ENCODE peak calls at places on chromosomes 4 and X, in nine cellular contexts. One of them, this sample, is unnamed.

GRCh38 chrX:149830192-149830873 is 48.6 kb downstream of the MAGEA9 start:
- DNase-seq in CD8-positive, alpha-beta T cell: peak; percentile 42
- DNase-seq in SK-N-SH: no peak
- DNase-seq in heart left ventricle: no peak
- DNase-seq in psoas muscle: no peak
- DNase-seq in left ventricle myocardium inferior: no peak
- DNase-seq in cardiac muscle cell: peak; percentile 36
- DNase-seq in mammary epithelial cell: peak; percentile 42
- DNase-seq in uterus: no peak
- DNase-seq in this sample: no peak

GRCh38 chr4:111934294-111934693 is 211.0 kb upstream of the FAM241A start:
- DNase-seq in CD8-positive, alpha-beta T cell: no peak
- DNase-seq in SK-N-SH: no peak
- DNase-seq in heart left ventricle: no peak
- DNase-seq in psoas muscle: no peak
- DNase-seq in left ventricle myocardium inferior: no peak
- DNase-seq in cardiac muscle cell: no peak
- DNase-seq in mammary epithelial cell: peak; percentile 45
- DNase-seq in uterus: no peak
- DNase-seq in this sample: no peak

GRCh38 chrX:27679281-27679680 is 89.1 kb downstream of the DCAF8L2 start:
- DNase-seq in CD8-positive, alpha-beta T cell: no peak
- DNase-seq in SK-N-SH: no peak
- DNase-seq in heart left ventricle: no peak
- DNase-seq in psoas muscle: no peak
- DNase-seq in left ventricle myocardium inferior: no peak
- DNase-seq in cardiac muscle cell: peak; percentile 35
- DNase-seq in mammary epithelial cell: peak; percentile 36
- DNase-seq in uterus: no peak
- DNase-seq in this sample: no peak

GRCh38 chr4:113394730-113395530 is 345.5 kb downstream of the ANK2 start:
- DNase-seq in CD8-positive, alpha-beta T cell: no peak
- DNase-seq in SK-N-SH: peak; percentile 47
- DNase-seq in heart left ventricle: peak; percentile 64
- DNase-seq in psoas muscle: no peak
- DNase-seq in left ventricle myocardium inferior: no peak
- DNase-seq in cardiac muscle cell: peak; percentile 92
- DNase-seq in mammary epithelial cell: peak; percentile 78
- DNase-seq in uterus: peak; percentile 35
- DNase-seq in this sample: peak; percentile 54

GRCh38 chr4:4726051-4726450 is 133.4 kb upstream of the MSX1 start:
- DNase-seq in CD8-positive, alpha-beta T cell: no peak
- DNase-seq in SK-N-SH: no peak
- DNase-seq in heart left ventricle: no peak
- DNase-seq in psoas muscle: no peak
- DNase-seq in left ventricle myocardium inferior: no peak
- DNase-seq in cardiac muscle cell: no peak
- DNase-seq in mammary epithelial cell: no peak
- DNase-seq in uterus: no peak
- DNase-seq in this sample: no peak

GRCh38 chr4:84804126-84804525 is 162.4 kb downstream of the WDFY3 start:
- DNase-seq in CD8-positive, alpha-beta T cell: no peak
- DNase-seq in SK-N-SH: no peak
- DNase-seq in heart left ventricle: no peak
- DNase-seq in psoas muscle: no peak
- DNase-seq in left ventricle myocardium inferior: no peak
- DNase-seq in cardiac muscle cell: peak; percentile 66
- DNase-seq in mammary epithelial cell: no peak
- DNase-seq in uterus: no peak
- DNase-seq in this sample: no peak

GRCh38 chrX:153381684-153382532 is 19.2 kb downstream of the PNMA6E start:
- DNase-seq in CD8-positive, alpha-beta T cell: no peak
- DNase-seq in SK-N-SH: peak; percentile 84
- DNase-seq in heart left ventricle: no peak
- DNase-seq in psoas muscle: no peak
- DNase-seq in left ventricle myocardium inferior: no peak
- DNase-seq in cardiac muscle cell: peak; percentile 95
- DNase-seq in mammary epithelial cell: peak; percentile 9
- DNase-seq in uterus: peak; percentile 31
- DNase-seq in this sample: no peak

GRCh38 chr4:118836763-118837507 is 1.0 kb upstream of the SEC24D start:
- DNase-seq in CD8-positive, alpha-beta T cell: no peak
- DNase-seq in SK-N-SH: no peak
- DNase-seq in heart left ventricle: no peak
- DNase-seq in psoas muscle: no peak
- DNase-seq in left ventricle myocardium inferior: no peak
- DNase-seq in cardiac muscle cell: no peak
- DNase-seq in mammary epithelial cell: no peak
- DNase-seq in uterus: no peak
- DNase-seq in this sample: no peak

GRCh38 chr4:53558061-53558801 is 33.1 kb downstream of the LNX1 start:
- DNase-seq in CD8-positive, alpha-beta T cell: no peak
- DNase-seq in SK-N-SH: no peak
- DNase-seq in heart left ventricle: no peak
- DNase-seq in psoas muscle: no peak
- DNase-seq in left ventricle myocardium inferior: no peak
- DNase-seq in cardiac muscle cell: peak; percentile 68
- DNase-seq in mammary epithelial cell: peak; percentile 75
- DNase-seq in uterus: no peak
- DNase-seq in this sample: no peak

GRCh38 chrX:134013092-134013497 is 27.7 kb upstream of the GPC3 start:
- DNase-seq in CD8-positive, alpha-beta T cell: no peak
- DNase-seq in SK-N-SH: no peak
- DNase-seq in heart left ventricle: no peak
- DNase-seq in psoas muscle: no peak
- DNase-seq in left ventricle myocardium inferior: no peak
- DNase-seq in cardiac muscle cell: peak; percentile 70
- DNase-seq in mammary epithelial cell: peak; percentile 50
- DNase-seq in uterus: no peak
- DNase-seq in this sample: no peak

GRCh38 chr4:159069922-159070321 is 33.0 kb upstream of the RAPGEF2 start:
- DNase-seq in CD8-positive, alpha-beta T cell: no peak
- DNase-seq in SK-N-SH: no peak
- DNase-seq in heart left ventricle: no peak
- DNase-seq in psoas muscle: no peak
- DNase-seq in left ventricle myocardium inferior: no peak
- DNase-seq in cardiac muscle cell: no peak
- DNase-seq in mammary epithelial cell: peak; percentile 53
- DNase-seq in uterus: no peak
- DNase-seq in this sample: no peak

GRCh38 chr4:144564358-144564757 is 81.6 kb upstream of the HHIP start:
- DNase-seq in CD8-positive, alpha-beta T cell: no peak
- DNase-seq in SK-N-SH: no peak
- DNase-seq in heart left ventricle: no peak
- DNase-seq in psoas muscle: no peak
- DNase-seq in left ventricle myocardium inferior: no peak
- DNase-seq in cardiac muscle cell: peak; percentile 47
- DNase-seq in mammary epithelial cell: no peak
- DNase-seq in uterus: no peak
- DNase-seq in this sample: no peak

GRCh38 chr4:152780267-152780811 is 585 bp downstream of the ARFIP1 start:
- DNase-seq in CD8-positive, alpha-beta T cell: no peak
- DNase-seq in SK-N-SH: peak; percentile 30
- DNase-seq in heart left ventricle: peak; percentile 22
- DNase-seq in psoas muscle: no peak
- DNase-seq in left ventricle myocardium inferior: peak; percentile 13
- DNase-seq in cardiac muscle cell: peak; percentile 24
- DNase-seq in mammary epithelial cell: no peak
- DNase-seq in uterus: no peak
- DNase-seq in this sample: no peak

GRCh38 chrX:77451041-77451440 is 3.9 kb downstream of the FGF16 start:
- DNase-seq in CD8-positive, alpha-beta T cell: no peak
- DNase-seq in SK-N-SH: no peak
- DNase-seq in heart left ventricle: no peak
- DNase-seq in psoas muscle: no peak
- DNase-seq in left ventricle myocardium inferior: no peak
- DNase-seq in cardiac muscle cell: no peak
- DNase-seq in mammary epithelial cell: peak; percentile 76
- DNase-seq in uterus: no peak
- DNase-seq in this sample: no peak

GRCh38 chr4:4386296-4386735 is 586 bp upstream of the NSG1 start:
- DNase-seq in CD8-positive, alpha-beta T cell: peak; percentile 52
- DNase-seq in SK-N-SH: peak; percentile 86
- DNase-seq in heart left ventricle: no peak
- DNase-seq in psoas muscle: peak; percentile 29
- DNase-seq in left ventricle myocardium inferior: no peak
- DNase-seq in cardiac muscle cell: peak; percentile 37
- DNase-seq in mammary epithelial cell: peak; percentile 23
- DNase-seq in uterus: no peak
- DNase-seq in this sample: no peak

GRCh38 chr4:105126311-105127153 is 20.1 kb upstream of the TET2 start:
- DNase-seq in CD8-positive, alpha-beta T cell: no peak
- DNase-seq in SK-N-SH: no peak
- DNase-seq in heart left ventricle: no peak
- DNase-seq in psoas muscle: no peak
- DNase-seq in left ventricle myocardium inferior: no peak
- DNase-seq in cardiac muscle cell: peak; percentile 83
- DNase-seq in mammary epithelial cell: no peak
- DNase-seq in uterus: no peak
- DNase-seq in this sample: no peak

DNA sequence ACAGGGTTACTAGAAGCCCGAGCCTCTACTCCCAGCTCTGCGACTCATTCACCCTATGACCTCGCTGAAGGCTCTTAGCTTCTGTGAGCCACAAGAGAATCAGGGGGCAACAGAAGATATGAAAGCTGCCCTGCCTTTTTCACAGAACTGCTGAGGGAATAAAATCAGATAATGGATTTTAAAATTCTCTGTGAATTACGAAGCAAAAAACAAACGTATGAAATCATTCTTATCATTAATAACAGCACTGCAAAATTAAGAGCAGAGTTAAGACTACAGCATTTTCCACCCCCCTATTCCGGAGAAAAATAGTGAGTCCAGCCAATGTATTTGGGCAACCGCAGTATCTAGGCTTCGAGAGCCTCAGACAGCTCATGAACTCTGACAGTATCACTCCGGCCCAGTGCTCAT is 33.5 kb downstream of the AFAP1 start:
- DNase-seq in CD8-positive, alpha-beta T cell: no peak
- DNase-seq in SK-N-SH: no peak
- DNase-seq in heart left ventricle: no peak
- DNase-seq in psoas muscle: no peak
- DNase-seq in left ventricle myocardium inferior: no peak
- DNase-seq in cardiac muscle cell: peak; percentile 47
- DNase-seq in mammary epithelial cell: no peak
- DNase-seq in uterus: no peak
- DNase-seq in this sample: no peak
- H3K4me3 ChIP-seq in CD8-positive, alpha-beta T cell: no peak overlapping the region
- H3K4me3 ChIP-seq in SK-N-SH: peak overlapping the region; percentile 38
- H3K4me3 ChIP-seq in heart left ventricle: no peak overlapping the region
- H3K4me3 ChIP-seq in psoas muscle: no peak overlapping the region
- H3K4me3 ChIP-seq in left ventricle myocardium inferior: no peak overlapping the region
- H3K4me3 ChIP-seq in cardiac muscle cell: no peak overlapping the region
- H3K4me3 ChIP-seq in mammary epithelial cell: no peak overlapping the region
- H3K4me3 ChIP-seq in uterus: peak overlapping the region; percentile 11
- H3K4me3 ChIP-seq in this sample: no peak overlapping the region

GRCh38 chr4:82820689-82821088 is 22.1 kb upstream of the SCD5 start:
- DNase-seq in CD8-positive, alpha-beta T cell: no peak
- DNase-seq in SK-N-SH: no peak
- DNase-seq in heart left ventricle: no peak
- DNase-seq in psoas muscle: no peak
- DNase-seq in left ventricle myocardium inferior: no peak
- DNase-seq in cardiac muscle cell: no peak
- DNase-seq in mammary epithelial cell: no peak
- DNase-seq in uterus: no peak
- DNase-seq in this sample: no peak
- H3K36me3 ChIP-seq in CD8-positive, alpha-beta T cell: peaks cover 37% of the 10 kb centered on the region
- H3K36me3 ChIP-seq in SK-N-SH: peaks cover 85% of the 10 kb centered on the region
- H3K36me3 ChIP-seq in heart left ventricle: peaks cover 98% of the 10 kb centered on the region
- H3K36me3 ChIP-seq in psoas muscle: peaks cover 99% of the 10 kb centered on the region
- H3K36me3 ChIP-seq in left ventricle myocardium inferior: peaks cover 92% of the 10 kb centered on the region
- H3K36me3 ChIP-seq in cardiac muscle cell: peaks cover 68% of the 10 kb centered on the region
- H3K36me3 ChIP-seq in mammary epithelial cell: peaks cover 52% of the 10 kb centered on the region
- H3K36me3 ChIP-seq in uterus: no peaks in the 10 kb centered on the region
- H3K36me3 ChIP-seq in this sample: peaks cover 54% of the 10 kb centered on the region

DNA sequence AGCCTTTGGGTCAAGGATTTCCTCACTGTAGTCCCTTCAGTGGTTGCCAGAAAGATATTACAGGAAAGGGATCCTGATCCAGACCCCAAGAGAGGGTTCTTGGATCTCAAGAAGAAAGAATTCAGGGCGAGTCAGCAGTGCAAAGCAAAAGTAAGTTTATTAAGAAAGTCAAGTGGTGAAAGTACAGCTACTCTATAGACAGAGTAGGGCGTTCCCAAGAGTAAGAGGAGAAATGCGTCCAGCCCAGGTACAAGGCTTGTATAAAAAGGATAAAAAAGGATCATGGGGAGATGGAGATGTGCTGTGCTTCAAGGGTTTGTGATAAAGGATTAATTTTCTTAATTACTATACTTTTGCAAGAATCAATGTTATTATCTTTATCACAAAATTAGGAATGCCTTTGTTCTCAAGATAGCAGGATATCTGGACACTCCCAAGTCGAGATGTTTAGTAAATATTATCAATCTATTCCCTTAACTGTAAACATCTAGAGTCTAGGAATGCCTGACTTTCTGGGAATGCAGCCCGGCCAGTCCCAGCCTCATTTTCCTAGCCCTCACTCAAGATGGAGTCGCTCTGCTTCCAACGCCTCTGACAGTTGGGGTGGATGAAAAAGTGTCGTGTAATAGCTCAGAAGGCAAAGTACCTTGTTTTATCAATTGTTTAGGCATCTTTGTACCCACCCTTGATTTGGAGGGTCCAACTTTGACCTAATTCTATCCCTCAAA is 360.7 kb downstream of the GPM6A start:
- DNase-seq in CD8-positive, alpha-beta T cell: no peak
- DNase-seq in SK-N-SH: no peak
- DNase-seq in heart left ventricle: no peak
- DNase-seq in psoas muscle: no peak
- DNase-seq in left ventricle myocardium inferior: no peak
- DNase-seq in cardiac muscle cell: no peak
- DNase-seq in mammary epithelial cell: no peak
- DNase-seq in uterus: no peak
- DNase-seq in this sample: no peak
- TF ChIP-seq CTCF in CD8-positive, alpha-beta T cell: no peak
- TF ChIP-seq CTCF in SK-N-SH: no peak
- TF ChIP-seq CTCF in heart left ventricle: no peak
- TF ChIP-seq CTCF in psoas muscle: no peak
- TF ChIP-seq CTCF in left ventricle myocardium inferior: no peak
- TF ChIP-seq CTCF in cardiac muscle cell: no peak
- TF ChIP-seq CTCF in mammary epithelial cell: no peak
- TF ChIP-seq CTCF in uterus: no peak
- TF ChIP-seq CTCF in this sample: no peak

DNA sequence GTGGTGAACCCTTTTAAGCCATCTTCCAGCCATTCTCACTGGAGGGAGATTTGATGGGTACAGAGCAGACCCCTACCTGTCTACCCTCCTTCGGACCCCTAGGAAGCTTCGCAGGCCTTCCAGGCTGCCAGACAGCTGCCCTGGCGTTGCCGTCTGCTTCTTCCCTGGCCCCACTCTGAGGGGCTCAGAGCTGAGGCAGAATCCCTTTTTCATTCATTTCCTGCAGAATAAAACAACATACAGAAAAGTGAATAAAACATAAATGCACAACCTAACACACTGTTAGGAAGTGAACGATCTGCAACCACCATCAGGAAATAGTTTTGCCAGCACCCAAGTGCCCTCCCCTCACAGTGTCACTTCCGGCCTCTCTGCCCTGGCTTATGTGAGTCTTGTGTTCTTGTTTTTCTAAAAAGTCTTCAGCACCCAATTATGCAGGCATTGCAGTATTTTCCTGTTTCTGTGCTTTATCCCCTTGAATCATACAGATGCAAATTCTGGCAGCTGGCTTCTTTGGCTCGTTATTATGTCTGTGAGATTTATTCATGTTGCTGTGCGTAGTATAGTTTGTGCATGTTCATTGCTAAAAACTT is 5.6 kb upstream of the ADD1 start:
- DNase-seq in CD8-positive, alpha-beta T cell: peak; percentile 86
- DNase-seq in SK-N-SH: peak; percentile 30
- DNase-seq in heart left ventricle: no peak
- DNase-seq in psoas muscle: no peak
- DNase-seq in left ventricle myocardium inferior: no peak
- DNase-seq in cardiac muscle cell: peak; percentile 78
- DNase-seq in mammary epithelial cell: no peak
- DNase-seq in uterus: peak; percentile 40
- DNase-seq in this sample: no peak
- H3K4me3 ChIP-seq in CD8-positive, alpha-beta T cell: peak overlapping the region; percentile 41
- H3K4me3 ChIP-seq in SK-N-SH: no peak overlapping the region
- H3K4me3 ChIP-seq in heart left ventricle: peak overlapping the region; percentile 25
- H3K4me3 ChIP-seq in psoas muscle: peak overlapping the region; percentile 6
- H3K4me3 ChIP-seq in left ventricle myocardium inferior: peak overlapping the region; percentile 21
- H3K4me3 ChIP-seq in cardiac muscle cell: no peak overlapping the region
- H3K4me3 ChIP-seq in mammary epithelial cell: no peak overlapping the region
- H3K4me3 ChIP-seq in uterus: peak overlapping the region; percentile 17
- H3K4me3 ChIP-seq in this sample: no peak overlapping the region